ENCODE peak calls at places on chromosomes 12 and 14, in eight cellular contexts. Y, K, B, S, N, G, I and P are unnamed samples.

GRCh38 chr14:34489324-34489723 is 27.3 kb upstream of the SPTSSA start:
- DNase-seq in Y (no peak), K (no peak), B (no peak), S (no peak), N (peak; percentile 41), G (no peak), I (no peak), P (no peak)

GRCh38 chr14:49566714-49567113 is 19.5 kb downstream of the RPS29 start:
- DNase-seq in Y (no peak), K (no peak), B (no peak), S (no peak), N (no peak), G (no peak), I (no peak), P (no peak)

GRCh38 chr12:104091136-104091535 is 26.8 kb downstream of the HCFC2 start:
- DNase-seq in Y (no peak), K (no peak), B (no peak), S (no peak), N (no peak), G (no peak), I (no peak), P (no peak)

GRCh38 chr14:33914676-33915516 is 36.0 kb downstream of the EGLN3 start:
- DNase-seq in Y (no peak), K (peak; percentile 72), B (no peak), S (no peak), N (peak; percentile 75), G (no peak), I (no peak), P (no peak)

GRCh38 chr12:50786498-50787231 is 22.8 kb downstream of the ATF1 start:
- DNase-seq in Y (no peak), K (peak; percentile 90), B (no peak), S (no peak), N (peak; percentile 99), G (no peak), I (no peak), P (no peak)

GRCh38 chr14:80576401-80576800 is 365.1 kb upstream of the DIO2 start:
- DNase-seq in Y (no peak), K (no peak), B (no peak), S (no peak), N (no peak), G (no peak), I (no peak), P (no peak)

GRCh38 chr12:1445807-1446206 is 148.6 kb downstream of the FBXL14 start:
- DNase-seq in Y (no peak), K (no peak), B (no peak), S (no peak), N (no peak), G (no peak), I (no peak), P (no peak)

GRCh38 chr12:25040593-25040992 is 91.7 kb upstream of the BCAT1 start:
- DNase-seq in Y (no peak), K (no peak), B (no peak), S (no peak), N (no peak), G (no peak), I (no peak), P (no peak)

GRCh38 chr14:68843471-68844209 is 50.8 kb upstream of the ZFP36L1 start:
- DNase-seq in Y (peak; percentile 64), K (peak; percentile 57), B (peak; percentile 70), S (peak; percentile 93), N (peak; percentile 76), G (peak; percentile 56), I (peak; percentile 83), P (peak; percentile 54)

GRCh38 chr14:63542231-63542999 is 762 bp downstream of the PPP2R5E start:
- DNase-seq in Y (no peak), K (peak; percentile 14), B (peak; percentile 13), S (no peak), N (peak; percentile 26), G (no peak), I (peak; percentile 26), P (no peak)

GRCh38 chr12:46187023-46187422 is 81.8 kb downstream of the SLC38A1 start:
- DNase-seq in Y (no peak), K (peak; percentile 86), B (no peak), S (no peak), N (peak; percentile 82), G (no peak), I (no peak), P (no peak)

GRCh38 chr12:77204055-77204454 is 138.7 kb upstream of the E2F7 start:
- DNase-seq in Y (no peak), K (peak; percentile 13), B (no peak), S (no peak), N (peak; percentile 12), G (no peak), I (no peak), P (no peak)

GRCh38 chr14:43005807-43006206 is 1399.1 kb downstream of the LRFN5 start:
- DNase-seq in Y (no peak), K (no peak), B (no peak), S (no peak), N (peak; percentile 8), G (no peak), I (no peak), P (no peak)

GRCh38 chr14:31560759-31561154 is 447 bp upstream of the NUBPL start:
- DNase-seq in Y (no peak), K (no peak), B (no peak), S (no peak), N (no peak), G (no peak), I (no peak), P (peak; percentile 1)

GRCh38 chr12:126874427-126875026 is 1392.4 kb upstream of the TMEM132C start:
- DNase-seq in Y (peak; percentile 47), K (peak; percentile 54), B (peak; percentile 60), S (peak; percentile 85), N (peak; percentile 61), G (peak; percentile 40), I (peak; percentile 59), P (peak; percentile 15)

GRCh38 chr12:31813305-31813704 is 84.5 kb upstream of the AMN1 start:
- DNase-seq in Y (no peak), K (peak; percentile 13), B (no peak), S (no peak), N (peak; percentile 5), G (no peak), I (no peak), P (no peak)

GRCh38 chr14:106215229-106215628 is 688.8 kb downstream of the TMEM121 start:
- DNase-seq in Y (no peak), K (no peak), B (no peak), S (no peak), N (no peak), G (no peak), I (no peak), P (no peak)

GRCh38 chr12:58425481-58426392 is 484.4 kb downstream of the ATP23 start:
- DNase-seq in Y (no peak), K (peak; percentile 92), B (no peak), S (peak; percentile 33), N (peak; percentile 95), G (peak; percentile 6), I (no peak), P (no peak)

GRCh38 chr12:98579347-98579746 is 14.1 kb upstream of the SLC25A3 start:
- DNase-seq in Y (no peak), K (no peak), B (no peak), S (no peak), N (no peak), G (no peak), I (no peak), P (no peak)

GRCh38 chr12:74449872-74450271 is 87.8 kb upstream of the ATXN7L3B start:
- DNase-seq in Y (no peak), K (no peak), B (no peak), S (no peak), N (peak; percentile 10), G (no peak), I (no peak), P (no peak)

GRCh38 chr14:105917933-105918436 is 391.6 kb downstream of the TMEM121 start:
- DNase-seq in Y (no peak), K (no peak), B (no peak), S (peak; percentile 58), N (no peak), G (no peak), I (no peak), P (no peak)

GRCh38 chr12:1716215-1716862 is 25.5 kb downstream of the ADIPOR2 start:
- DNase-seq in Y (no peak), K (no peak), B (no peak), S (no peak), N (no peak), G (no peak), I (no peak), P (peak; percentile 11)

GRCh38 chr14:77303417-77304156 is 17.1 kb downstream of the POMT2 start:
- DNase-seq in Y (no peak), K (peak; percentile 89), B (no peak), S (no peak), N (peak; percentile 98), G (no peak), I (peak; percentile 48), P (no peak)

GRCh38 chr12:23221066-23221465 is 596.1 kb downstream of the ETNK1 start:
- DNase-seq in Y (no peak), K (no peak), B (no peak), S (no peak), N (peak; percentile 20), G (no peak), I (no peak), P (no peak)

GRCh38 chr12:128976120-128976519 is 122.8 kb downstream of the GLT1D1 start:
- DNase-seq in Y (no peak), K (peak; percentile 7), B (peak; percentile 13), S (no peak), N (no peak), G (no peak), I (peak; percentile 31), P (no peak)

GRCh38 chr14:105532735-105533141 is 6.4 kb downstream of the TMEM121 start:
- DNase-seq in Y (no peak), K (peak; percentile 33), B (peak; percentile 74), S (no peak), N (peak; percentile 26), G (no peak), I (no peak), P (peak; percentile 54)

GRCh38 chr12:85016423-85016822 is 19.7 kb downstream of the TSPAN19 start:
- DNase-seq in Y (no peak), K (peak; percentile 69), B (no peak), S (no peak), N (peak; percentile 99), G (no peak), I (no peak), P (no peak)

GRCh38 chr12:6667559-6668210 is 4.8 kb upstream of the ING4 start:
- DNase-seq in Y (no peak), K (no peak), B (peak; percentile 68), S (no peak), N (no peak), G (no peak), I (no peak), P (no peak)

GRCh38 chr12:64767495-64767894 is 8.3 kb upstream of the GNS start:
- DNase-seq in Y (no peak), K (no peak), B (no peak), S (no peak), N (no peak), G (no peak), I (no peak), P (no peak)

GRCh38 chr14:39168591-39168990 is 1.5 kb downstream of the TRAPPC6B start:
- DNase-seq in Y (no peak), K (no peak), B (no peak), S (no peak), N (no peak), G (no peak), I (no peak), P (no peak)

GRCh38 chr14:52179151-52179790 is 88.2 kb upstream of the PTGDR start:
- DNase-seq in Y (no peak), K (no peak), B (no peak), S (no peak), N (no peak), G (no peak), I (no peak), P (no peak)

GRCh38 chr12:128091931-128092330 is 175.0 kb upstream of the TMEM132C start:
- DNase-seq in Y (no peak), K (no peak), B (no peak), S (no peak), N (no peak), G (no peak), I (no peak), P (no peak)